ENCODE peak calls at places on chromosome 10, in six cellular contexts. One of them, this sample, is unnamed.

GRCh38 chr10:14787938-14788337 is 13.2 kb upstream of the FAM107B start:
- DNase-seq in midbrain: no peak
- DNase-seq in activated CD4-positive, CD25-positive, alpha-beta regulatory T cell: no peak
- DNase-seq in DMS153: no peak
- DNase-seq in effector memory CD8-positive, alpha-beta T cell: no peak
- DNase-seq in T-helper 1 cell: no peak
- DNase-seq in this sample: no peak

GRCh38 chr10:125080984-125081383 is 79.4 kb downstream of the CTBP2 start:
- DNase-seq in midbrain: no peak
- DNase-seq in activated CD4-positive, CD25-positive, alpha-beta regulatory T cell: no peak
- DNase-seq in DMS153: no peak
- DNase-seq in effector memory CD8-positive, alpha-beta T cell: no peak
- DNase-seq in T-helper 1 cell: no peak
- DNase-seq in this sample: no peak

GRCh38 chr10:124149681-124150080 is 56.3 kb upstream of the CHST15 start:
- DNase-seq in midbrain: no peak
- DNase-seq in activated CD4-positive, CD25-positive, alpha-beta regulatory T cell: no peak
- DNase-seq in DMS153: peak
- DNase-seq in effector memory CD8-positive, alpha-beta T cell: no peak
- DNase-seq in T-helper 1 cell: no peak
- DNase-seq in this sample: no peak

GRCh38 chr10:13613519-13613918 is 26.8 kb downstream of the PRPF18 start:
- DNase-seq in midbrain: peak
- DNase-seq in activated CD4-positive, CD25-positive, alpha-beta regulatory T cell: no peak
- DNase-seq in DMS153: no peak
- DNase-seq in effector memory CD8-positive, alpha-beta T cell: no peak
- DNase-seq in T-helper 1 cell: no peak
- DNase-seq in this sample: peak

GRCh38 chr10:75195035-75195763 is 15.4 kb upstream of the VDAC2 start:
- DNase-seq in midbrain: no peak
- DNase-seq in activated CD4-positive, CD25-positive, alpha-beta regulatory T cell: no peak
- DNase-seq in DMS153: no peak
- DNase-seq in effector memory CD8-positive, alpha-beta T cell: no peak
- DNase-seq in T-helper 1 cell: no peak
- DNase-seq in this sample: peak

GRCh38 chr10:111976557-111976956 is 207.0 kb downstream of the GPAM start:
- DNase-seq in midbrain: no peak
- DNase-seq in activated CD4-positive, CD25-positive, alpha-beta regulatory T cell: no peak
- DNase-seq in DMS153: no peak
- DNase-seq in effector memory CD8-positive, alpha-beta T cell: no peak
- DNase-seq in T-helper 1 cell: no peak
- DNase-seq in this sample: no peak

GRCh38 chr10:59234194-59234593 is 57.8 kb downstream of the PHYHIPL start:
- DNase-seq in midbrain: no peak
- DNase-seq in activated CD4-positive, CD25-positive, alpha-beta regulatory T cell: no peak
- DNase-seq in DMS153: no peak
- DNase-seq in effector memory CD8-positive, alpha-beta T cell: no peak
- DNase-seq in T-helper 1 cell: no peak
- DNase-seq in this sample: peak

GRCh38 chr10:28922127-28922526 is 244.8 kb downstream of the BAMBI start:
- DNase-seq in midbrain: no peak
- DNase-seq in activated CD4-positive, CD25-positive, alpha-beta regulatory T cell: no peak
- DNase-seq in DMS153: no peak
- DNase-seq in effector memory CD8-positive, alpha-beta T cell: no peak
- DNase-seq in T-helper 1 cell: no peak
- DNase-seq in this sample: peak

GRCh38 chr10:16953270-16953669 is 136.0 kb upstream of the RSU1 start:
- DNase-seq in midbrain: no peak
- DNase-seq in activated CD4-positive, CD25-positive, alpha-beta regulatory T cell: no peak
- DNase-seq in DMS153: no peak
- DNase-seq in effector memory CD8-positive, alpha-beta T cell: no peak
- DNase-seq in T-helper 1 cell: no peak
- DNase-seq in this sample: no peak

GRCh38 chr10:90732581-90732980 is 125.3 kb downstream of the HTR7 start:
- DNase-seq in midbrain: no peak
- DNase-seq in activated CD4-positive, CD25-positive, alpha-beta regulatory T cell: no peak
- DNase-seq in DMS153: no peak
- DNase-seq in effector memory CD8-positive, alpha-beta T cell: no peak
- DNase-seq in T-helper 1 cell: no peak
- DNase-seq in this sample: no peak

GRCh38 chr10:61923210-61924024 is 21.9 kb downstream of the ARID5B start:
- DNase-seq in midbrain: no peak
- DNase-seq in activated CD4-positive, CD25-positive, alpha-beta regulatory T cell: no peak
- DNase-seq in DMS153: no peak
- DNase-seq in effector memory CD8-positive, alpha-beta T cell: no peak
- DNase-seq in T-helper 1 cell: no peak
- DNase-seq in this sample: peak

GRCh38 chr10:93852721-93853120 is 41.1 kb upstream of the SLC35G1 start:
- DNase-seq in midbrain: no peak
- DNase-seq in activated CD4-positive, CD25-positive, alpha-beta regulatory T cell: no peak
- DNase-seq in DMS153: no peak
- DNase-seq in effector memory CD8-positive, alpha-beta T cell: no peak
- DNase-seq in T-helper 1 cell: no peak
- DNase-seq in this sample: no peak

GRCh38 chr10:74882427-74882826 is 56.0 kb downstream of the KAT6B start:
- DNase-seq in midbrain: no peak
- DNase-seq in activated CD4-positive, CD25-positive, alpha-beta regulatory T cell: no peak
- DNase-seq in DMS153: no peak
- DNase-seq in effector memory CD8-positive, alpha-beta T cell: no peak
- DNase-seq in T-helper 1 cell: no peak
- DNase-seq in this sample: no peak

GRCh38 chr10:55410415-55410885 is 609.4 kb upstream of the PCDH15 start:
- DNase-seq in midbrain: peak
- DNase-seq in activated CD4-positive, CD25-positive, alpha-beta regulatory T cell: no peak
- DNase-seq in DMS153: peak
- DNase-seq in effector memory CD8-positive, alpha-beta T cell: no peak
- DNase-seq in T-helper 1 cell: no peak
- DNase-seq in this sample: no peak

GRCh38 chr10:86225098-86225782 is 141.4 kb downstream of the GRID1 start:
- DNase-seq in midbrain: no peak
- DNase-seq in activated CD4-positive, CD25-positive, alpha-beta regulatory T cell: no peak
- DNase-seq in DMS153: no peak
- DNase-seq in effector memory CD8-positive, alpha-beta T cell: no peak
- DNase-seq in T-helper 1 cell: no peak
- DNase-seq in this sample: peak

GRCh38 chr10:78944658-78945333 is 124.0 kb upstream of the ZMIZ1 start:
- DNase-seq in midbrain: peak
- DNase-seq in activated CD4-positive, CD25-positive, alpha-beta regulatory T cell: no peak
- DNase-seq in DMS153: no peak
- DNase-seq in effector memory CD8-positive, alpha-beta T cell: no peak
- DNase-seq in T-helper 1 cell: no peak
- DNase-seq in this sample: peak

GRCh38 chr10:60940435-60940834 is 3.5 kb downstream of the RHOBTB1 start:
- DNase-seq in midbrain: no peak
- DNase-seq in activated CD4-positive, CD25-positive, alpha-beta regulatory T cell: no peak
- DNase-seq in DMS153: no peak
- DNase-seq in effector memory CD8-positive, alpha-beta T cell: no peak
- DNase-seq in T-helper 1 cell: no peak
- DNase-seq in this sample: no peak

GRCh38 chr10:94308866-94309265 is 53.9 kb downstream of the NOC3L start:
- DNase-seq in midbrain: no peak
- DNase-seq in activated CD4-positive, CD25-positive, alpha-beta regulatory T cell: no peak
- DNase-seq in DMS153: no peak
- DNase-seq in effector memory CD8-positive, alpha-beta T cell: no peak
- DNase-seq in T-helper 1 cell: no peak
- DNase-seq in this sample: peak

GRCh38 chr10:77670817-77671443 is 33.3 kb upstream of the KCNMA1 start:
- DNase-seq in midbrain: no peak
- DNase-seq in activated CD4-positive, CD25-positive, alpha-beta regulatory T cell: no peak
- DNase-seq in DMS153: no peak
- DNase-seq in effector memory CD8-positive, alpha-beta T cell: no peak
- DNase-seq in T-helper 1 cell: no peak
- DNase-seq in this sample: no peak

GRCh38 chr10:103231047-103231551 is 14.6 kb upstream of the RPEL1 start:
- DNase-seq in midbrain: no peak
- DNase-seq in activated CD4-positive, CD25-positive, alpha-beta regulatory T cell: no peak
- DNase-seq in DMS153: no peak
- DNase-seq in effector memory CD8-positive, alpha-beta T cell: no peak
- DNase-seq in T-helper 1 cell: no peak
- DNase-seq in this sample: peak

GRCh38 chr10:90621577-90621976 is 236.3 kb downstream of the HTR7 start:
- DNase-seq in midbrain: no peak
- DNase-seq in activated CD4-positive, CD25-positive, alpha-beta regulatory T cell: no peak
- DNase-seq in DMS153: no peak
- DNase-seq in effector memory CD8-positive, alpha-beta T cell: no peak
- DNase-seq in T-helper 1 cell: no peak
- DNase-seq in this sample: peak

GRCh38 chr10:23073527-23073926 is 21.9 kb upstream of the MSRB2 start:
- DNase-seq in midbrain: no peak
- DNase-seq in activated CD4-positive, CD25-positive, alpha-beta regulatory T cell: no peak
- DNase-seq in DMS153: no peak
- DNase-seq in effector memory CD8-positive, alpha-beta T cell: no peak
- DNase-seq in T-helper 1 cell: no peak
- DNase-seq in this sample: no peak

GRCh38 chr10:56181607-56182006 is 179.5 kb downstream of the ZWINT start:
- DNase-seq in midbrain: no peak
- DNase-seq in activated CD4-positive, CD25-positive, alpha-beta regulatory T cell: no peak
- DNase-seq in DMS153: no peak
- DNase-seq in effector memory CD8-positive, alpha-beta T cell: no peak
- DNase-seq in T-helper 1 cell: no peak
- DNase-seq in this sample: no peak

GRCh38 chr10:68871105-68871711 is 29.9 kb upstream of the DDX50 start:
- DNase-seq in midbrain: no peak
- DNase-seq in activated CD4-positive, CD25-positive, alpha-beta regulatory T cell: no peak
- DNase-seq in DMS153: no peak
- DNase-seq in effector memory CD8-positive, alpha-beta T cell: no peak
- DNase-seq in T-helper 1 cell: no peak
- DNase-seq in this sample: peak

GRCh38 chr10:132069122-132069848 is 3.5 kb downstream of the JAKMIP3 start:
- DNase-seq in midbrain: no peak
- DNase-seq in activated CD4-positive, CD25-positive, alpha-beta regulatory T cell: no peak
- DNase-seq in DMS153: no peak
- DNase-seq in effector memory CD8-positive, alpha-beta T cell: no peak
- DNase-seq in T-helper 1 cell: no peak
- DNase-seq in this sample: no peak

GRCh38 chr10:7301039-7301768 is 109.6 kb downstream of the SFMBT2 start:
- DNase-seq in midbrain: peak
- DNase-seq in activated CD4-positive, CD25-positive, alpha-beta regulatory T cell: no peak
- DNase-seq in DMS153: no peak
- DNase-seq in effector memory CD8-positive, alpha-beta T cell: no peak
- DNase-seq in T-helper 1 cell: no peak
- DNase-seq in this sample: no peak

GRCh38 chr10:122078326-122078725 is 89.4 kb downstream of the TACC2 start:
- DNase-seq in midbrain: no peak
- DNase-seq in activated CD4-positive, CD25-positive, alpha-beta regulatory T cell: no peak
- DNase-seq in DMS153: no peak
- DNase-seq in effector memory CD8-positive, alpha-beta T cell: no peak
- DNase-seq in T-helper 1 cell: no peak
- DNase-seq in this sample: no peak

GRCh38 chr10:90308223-90308622 is 549.6 kb downstream of the HTR7 start:
- DNase-seq in midbrain: no peak
- DNase-seq in activated CD4-positive, CD25-positive, alpha-beta regulatory T cell: no peak
- DNase-seq in DMS153: no peak
- DNase-seq in effector memory CD8-positive, alpha-beta T cell: no peak
- DNase-seq in T-helper 1 cell: no peak
- DNase-seq in this sample: peak

GRCh38 chr10:21315321-21316220 is 209.9 kb downstream of the SKIDA1 start:
- DNase-seq in midbrain: peak
- DNase-seq in activated CD4-positive, CD25-positive, alpha-beta regulatory T cell: no peak
- DNase-seq in DMS153: no peak
- DNase-seq in effector memory CD8-positive, alpha-beta T cell: no peak
- DNase-seq in T-helper 1 cell: no peak
- DNase-seq in this sample: peak

GRCh38 chr10:114265392-114266053 is 26.5 kb downstream of the VWA2 start:
- DNase-seq in midbrain: no peak
- DNase-seq in activated CD4-positive, CD25-positive, alpha-beta regulatory T cell: no peak
- DNase-seq in DMS153: no peak
- DNase-seq in effector memory CD8-positive, alpha-beta T cell: no peak
- DNase-seq in T-helper 1 cell: no peak
- DNase-seq in this sample: no peak

GRCh38 chr10:12605580-12606405 is 256.4 kb downstream of the CAMK1D start:
- DNase-seq in midbrain: peak
- DNase-seq in activated CD4-positive, CD25-positive, alpha-beta regulatory T cell: peak
- DNase-seq in DMS153: peak
- DNase-seq in effector memory CD8-positive, alpha-beta T cell: peak
- DNase-seq in T-helper 1 cell: peak
- DNase-seq in this sample: peak